ENCODE peak calls at places on chromosomes 13 and 19, in five cellular contexts. T is K562, O is A549, L is HepG2, V is GM12878. D is an unnamed sample.
A peak's percentile ranks its signal among the peaks of the same experiment; 100 is the strongest.

GRCh38 chr13:100440756-100441421 is 147.7 kb downstream of the GGACT start:
- DNase-seq in T (no peak), O (no peak), L (peak; percentile 41), V (no peak), D (no peak)

GRCh38 chr19:30708416-30708815 is 336.2 kb downstream of the ZNF536 start:
- DNase-seq in T (no peak), O (no peak), L (no peak), V (no peak), D (no peak)

GRCh38 chr19:6278740-6279619 is 795 bp downstream of the MLLT1 start:
- DNase-seq in T (peak; percentile 24), O (no peak), L (no peak), V (no peak), D (no peak)

GRCh38 chr19:55256562-55257460 is 2.0 kb downstream of the PPP6R1 start:
- DNase-seq in T (no peak), O (no peak), L (peak; percentile 74), V (no peak), D (no peak)

GRCh38 chr13:104750377-104750776 is 1684.2 kb upstream of the SLC10A2 start:
- DNase-seq in T (no peak), O (no peak), L (no peak), V (no peak), D (no peak)

GRCh38 chr19:56133858-56134654 is 7.0 kb upstream of the ZNF444 start:
- DNase-seq in T (peak; percentile 20), O (no peak), L (no peak), V (no peak), D (no peak)

GRCh38 chr13:103289661-103290060 is 223.4 kb upstream of the SLC10A2 start:
- DNase-seq in T (no peak), O (no peak), L (no peak), V (no peak), D (no peak)

GRCh38 chr13:95367309-95367843 is 66.1 kb upstream of the ABCC4 start:
- DNase-seq in T (no peak), O (no peak), L (no peak), V (no peak), D (no peak)

GRCh38 chr19:17703823-17704463 is 15.3 kb upstream of the MAP1S start:
- DNase-seq in T (peak; percentile 66), O (no peak), L (peak; percentile 33), V (no peak), D (no peak)

GRCh38 chr13:47291116-47291656 is 394.3 kb upstream of the HTR2A start:
- DNase-seq in T (no peak), O (no peak), L (no peak), V (no peak), D (no peak)

GRCh38 chr19:1425102-1425842 is 12.9 kb upstream of the RPS15 start:
- DNase-seq in T (no peak), O (no peak), L (no peak), V (no peak), D (no peak)

GRCh38 chr13:31978021-31978420 is 53.6 kb upstream of the FRY start:
- DNase-seq in T (no peak), O (no peak), L (no peak), V (no peak), D (no peak)

GRCh38 chr19:50949792-50950320 is 3.0 kb downstream of the KLK5 start:
- DNase-seq in T (no peak), O (no peak), L (no peak), V (no peak), D (no peak)

GRCh38 chr19:16041571-16042386 is 34.5 kb upstream of the TPM4 start:
- DNase-seq in T (peak; percentile 86), O (peak; percentile 79), L (peak; percentile 52), V (no peak), D (peak; percentile 50)

GRCh38 chr13:72565893-72566292 is 161.5 kb downstream of the MZT1 start:
- DNase-seq in T (peak; percentile 2), O (no peak), L (peak; percentile 29), V (no peak), D (no peak)

GRCh38 chr13:50026788-50027473 is 11.7 kb downstream of the KCNRG start:
- DNase-seq in T (no peak), O (no peak), L (no peak), V (peak; percentile 80), D (no peak)

GRCh38 chr13:20703785-20704458 is 423 bp downstream of the IL17D start:
- DNase-seq in T (peak; percentile 86), O (peak; percentile 75), L (peak; percentile 58), V (peak; percentile 9), D (no peak)

GRCh38 chr19:55641376-55642152 is 762 bp downstream of the ZNF580 start:
- DNase-seq in T (peak; percentile 27), O (peak; percentile 68), L (no peak), V (no peak), D (no peak)

GRCh38 chr19:35341565-35342225 is 6.0 kb upstream of the FFAR1 start:
- DNase-seq in T (no peak), O (no peak), L (no peak), V (no peak), D (no peak)

GRCh38 chr13:98273067-98273823 is 96.2 kb upstream of the RNF113B start:
- DNase-seq in T (no peak), O (no peak), L (peak; percentile 92), V (no peak), D (no peak)

GRCh38 chr19:27674701-27675100 is 1538.2 kb downstream of the UQCRFS1 start:
- DNase-seq in T (no peak), O (no peak), L (no peak), V (no peak), D (no peak)

GRCh38 chr13:106152047-106152446 is 383.4 kb downstream of the EFNB2 start:
- DNase-seq in T (no peak), O (no peak), L (no peak), V (no peak), D (no peak)

GRCh38 chr13:100597253-100597652 is 8.7 kb upstream of the GGACT start:
- DNase-seq in T (no peak), O (no peak), L (no peak), V (no peak), D (no peak)

GRCh38 chr19:12715102-12715501 is 8.6 kb downstream of the TNPO2 start:
- DNase-seq in T (no peak), O (no peak), L (no peak), V (no peak), D (no peak)

DNA sequence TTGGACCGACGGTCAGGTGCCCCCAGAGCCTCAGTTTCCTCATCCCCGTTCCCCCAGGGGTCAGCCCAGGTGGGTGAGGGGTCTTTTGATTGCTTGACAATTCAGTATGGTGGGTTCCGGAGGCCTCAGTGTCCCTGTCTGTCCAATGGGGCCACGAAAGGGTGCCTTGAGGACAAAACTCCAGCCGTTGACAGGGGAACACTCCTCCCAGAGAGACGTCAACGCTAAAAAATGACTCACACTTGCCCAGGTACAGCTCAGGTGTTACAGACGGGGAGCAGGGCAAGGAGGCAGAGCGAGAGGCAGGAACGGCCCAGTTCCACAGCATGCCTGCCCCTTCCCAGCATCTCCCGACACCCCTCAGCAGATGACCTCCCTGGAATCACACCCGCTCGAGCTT is 1.8 kb downstream of the TNFAIP8L1 start:
- DNase-seq in T (no peak), O (no peak), L (no peak), V (no peak), D (no peak)
- TF ChIP-seq HDAC2 in T (no peak), O (no peak), L (no peak), V (no peak), D (no peak)

GRCh38 chr19:45440873-45441654 is 17.3 kb upstream of the ERCC1 start:
- DNase-seq in T (peak; percentile 61), O (no peak), L (no peak), V (no peak), D (no peak)
- TF ChIP-seq HDAC2 in T (no peak), O (no peak), L (no peak), V (no peak), D (no peak)

GRCh38 chr19:9881720-9882119 is 46.6 kb downstream of the PIN1 start:
- DNase-seq in T (no peak), O (no peak), L (no peak), V (no peak), D (no peak)

GRCh38 chr19:9875796-9876195 is 40.7 kb downstream of the PIN1 start:
- DNase-seq in T (no peak), O (no peak), L (no peak), V (no peak), D (no peak)

GRCh38 chr19:9878511-9879196 is 43.5 kb downstream of the PIN1 start:
- DNase-seq in T (no peak), O (no peak), L (no peak), V (no peak), D (no peak)

GRCh38 chr19:9872618-9873242 is 37.6 kb downstream of the PIN1 start:
- DNase-seq in T (no peak), O (no peak), L (no peak), V (no peak), D (no peak)

DNA sequence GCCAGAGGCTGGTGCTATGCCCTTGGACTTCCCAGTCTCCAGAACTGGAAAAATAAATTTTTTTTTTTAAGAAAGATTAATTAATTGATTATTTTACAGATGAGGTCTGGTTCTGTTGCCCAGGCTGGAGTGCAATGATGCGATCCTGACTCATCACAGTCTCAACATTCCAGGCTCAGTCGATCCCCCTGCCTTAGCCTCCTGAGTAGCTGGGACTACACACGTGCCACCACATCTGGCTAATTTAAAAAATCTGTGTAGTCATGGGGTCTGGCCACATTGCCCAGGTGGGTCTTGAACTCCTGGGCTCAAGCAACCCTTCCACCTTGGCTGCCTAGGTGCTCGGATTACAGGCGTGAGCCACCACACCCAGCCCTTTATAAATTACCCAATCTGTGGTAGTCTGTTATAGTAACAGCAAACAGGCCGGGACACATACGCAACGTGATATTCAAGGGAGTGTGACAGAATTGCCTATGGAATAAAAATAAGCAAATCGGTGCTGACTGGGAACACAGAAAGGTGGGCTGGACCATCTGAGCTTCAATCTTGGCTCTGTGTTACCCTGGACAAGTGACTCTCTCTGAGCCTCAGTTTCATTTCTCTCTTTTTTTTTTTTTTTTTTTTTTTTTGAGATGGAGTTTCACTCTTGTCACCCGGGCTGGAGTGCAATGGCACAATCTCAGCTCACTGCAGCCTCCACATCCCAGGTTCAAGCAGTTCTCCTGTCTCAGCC is 42.8 kb downstream of the PIN1 start:
- DNase-seq in T (no peak), O (no peak), L (no peak), V (no peak), D (no peak)
- TF ChIP-seq HDAC2 in T (no peak), O (no peak), L (no peak), V (no peak), D (no peak)

GRCh38 chr19:33512580-33513137 is 8.9 kb downstream of the PEPD start:
- DNase-seq in T (no peak), O (no peak), L (no peak), V (no peak), D (no peak)

GRCh38 chr19:33512021-33512420 is 9.6 kb downstream of the PEPD start:
- DNase-seq in T (no peak), O (no peak), L (no peak), V (no peak), D (no peak)

GRCh38 chr19:33514885-33515485 is 6.6 kb downstream of the PEPD start:
- DNase-seq in T (no peak), O (no peak), L (no peak), V (no peak), D (no peak)

GRCh38 chr19:33511346-33511745 is 10.2 kb downstream of the PEPD start:
- DNase-seq in T (no peak), O (no peak), L (no peak), V (no peak), D (no peak)

DNA sequence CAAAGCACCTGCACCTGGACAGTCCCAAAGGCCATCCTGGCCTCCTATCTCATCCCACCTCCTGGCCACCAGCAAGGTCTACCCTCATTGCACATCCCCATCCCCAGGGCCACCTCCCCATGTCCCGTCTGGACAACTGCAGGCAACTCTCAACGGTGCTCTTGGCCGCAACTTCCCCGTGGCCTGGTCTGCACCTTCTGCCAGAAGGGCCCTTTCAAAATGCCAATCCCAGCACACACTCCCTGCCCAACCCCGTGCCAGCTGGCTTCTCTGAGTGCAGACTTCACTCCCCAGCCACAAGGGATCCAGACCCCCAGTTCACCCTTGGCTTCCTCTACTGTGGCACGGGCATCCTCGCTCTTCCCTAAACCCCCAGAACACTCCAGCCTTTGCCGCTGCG is 8.2 kb downstream of the PEPD start:
- DNase-seq in T (no peak), O (no peak), L (no peak), V (no peak), D (no peak)
- TF ChIP-seq HDAC2 in T (no peak), O (no peak), L (no peak), V (no peak), D (no peak)